ENCODE peak calls at places on chromosomes 4 and X, in seven cellular contexts. One of them, this sample, is unnamed.

GRCh38 chr4:37758226-37758625 is 68.3 kb upstream of the PGM2 start:
- ATAC-seq in upper lobe of right lung: peak
- ATAC-seq in activated CD4-positive, alpha-beta T cell treated with anti-CD3 and anti-CD28 coated beads for 36 hours: peak
- ATAC-seq in CD8-positive, alpha-beta T cell: no peak
- ATAC-seq in activated CD8-positive, alpha-beta T cell treated with anti-CD3 and anti-CD28 coated beads for 36 hours: no peak
- ATAC-seq in K562: no peak
- ATAC-seq in A549: no peak
- ATAC-seq in this sample: no peak

GRCh38 chrX:107755721-107756120 is 19.9 kb downstream of the TSC22D3 start:
- ATAC-seq in upper lobe of right lung: no peak
- ATAC-seq in K562: no peak
- ATAC-seq in activated CD4-positive, alpha-beta T cell treated with anti-CD3 and anti-CD28 coated beads for 36 hours: no peak
- ATAC-seq in A549: no peak
- ATAC-seq in activated CD8-positive, alpha-beta T cell treated with anti-CD3 and anti-CD28 coated beads for 36 hours: no peak
- ATAC-seq in CD8-positive, alpha-beta T cell: no peak
- ATAC-seq in this sample: no peak

GRCh38 chr4:2861631-2862436 is 18.2 kb downstream of the ADD1 start:
- ATAC-seq in activated CD8-positive, alpha-beta T cell treated with anti-CD3 and anti-CD28 coated beads for 36 hours: no peak
- ATAC-seq in upper lobe of right lung: no peak
- ATAC-seq in A549: no peak
- ATAC-seq in K562: peak
- ATAC-seq in activated CD4-positive, alpha-beta T cell treated with anti-CD3 and anti-CD28 coated beads for 36 hours: peak
- ATAC-seq in CD8-positive, alpha-beta T cell: no peak
- ATAC-seq in this sample: no peak

GRCh38 chrX:46599051-46599560 is 25.5 kb downstream of the CHST7 start:
- ATAC-seq in activated CD8-positive, alpha-beta T cell treated with anti-CD3 and anti-CD28 coated beads for 36 hours: no peak
- ATAC-seq in A549: no peak
- ATAC-seq in CD8-positive, alpha-beta T cell: no peak
- ATAC-seq in K562: no peak
- ATAC-seq in activated CD4-positive, alpha-beta T cell treated with anti-CD3 and anti-CD28 coated beads for 36 hours: no peak
- ATAC-seq in upper lobe of right lung: no peak
- ATAC-seq in this sample: no peak

GRCh38 chr4:174554329-174554728 is 32.0 kb upstream of the HPGD start:
- ATAC-seq in K562: no peak
- ATAC-seq in upper lobe of right lung: no peak
- ATAC-seq in activated CD4-positive, alpha-beta T cell treated with anti-CD3 and anti-CD28 coated beads for 36 hours: no peak
- ATAC-seq in activated CD8-positive, alpha-beta T cell treated with anti-CD3 and anti-CD28 coated beads for 36 hours: no peak
- ATAC-seq in A549: no peak
- ATAC-seq in CD8-positive, alpha-beta T cell: no peak
- ATAC-seq in this sample: no peak

GRCh38 chrX:108312938-108313337 is 125.3 kb downstream of the COL4A6 start:
- ATAC-seq in upper lobe of right lung: peak
- ATAC-seq in CD8-positive, alpha-beta T cell: no peak
- ATAC-seq in K562: no peak
- ATAC-seq in activated CD4-positive, alpha-beta T cell treated with anti-CD3 and anti-CD28 coated beads for 36 hours: no peak
- ATAC-seq in activated CD8-positive, alpha-beta T cell treated with anti-CD3 and anti-CD28 coated beads for 36 hours: no peak
- ATAC-seq in A549: peak
- ATAC-seq in this sample: no peak

GRCh38 chr4:185235480-185236154 is 26.2 kb downstream of the SNX25 start:
- ATAC-seq in K562: peak
- ATAC-seq in A549: peak
- ATAC-seq in activated CD8-positive, alpha-beta T cell treated with anti-CD3 and anti-CD28 coated beads for 36 hours: no peak
- ATAC-seq in upper lobe of right lung: peak
- ATAC-seq in activated CD4-positive, alpha-beta T cell treated with anti-CD3 and anti-CD28 coated beads for 36 hours: no peak
- ATAC-seq in CD8-positive, alpha-beta T cell: no peak
- ATAC-seq in this sample: no peak

GRCh38 chr4:92445127-92445526 is 141.4 kb downstream of the GRID2 start:
- ATAC-seq in upper lobe of right lung: no peak
- ATAC-seq in activated CD4-positive, alpha-beta T cell treated with anti-CD3 and anti-CD28 coated beads for 36 hours: no peak
- ATAC-seq in K562: no peak
- ATAC-seq in CD8-positive, alpha-beta T cell: no peak
- ATAC-seq in activated CD8-positive, alpha-beta T cell treated with anti-CD3 and anti-CD28 coated beads for 36 hours: no peak
- ATAC-seq in A549: no peak
- ATAC-seq in this sample: no peak

GRCh38 chrX:110042521-110042920 is 39.6 kb downstream of the TMEM164 start:
- ATAC-seq in activated CD4-positive, alpha-beta T cell treated with anti-CD3 and anti-CD28 coated beads for 36 hours: no peak
- ATAC-seq in CD8-positive, alpha-beta T cell: no peak
- ATAC-seq in activated CD8-positive, alpha-beta T cell treated with anti-CD3 and anti-CD28 coated beads for 36 hours: no peak
- ATAC-seq in K562: no peak
- ATAC-seq in A549: no peak
- ATAC-seq in upper lobe of right lung: no peak
- ATAC-seq in this sample: no peak

GRCh38 chrX:48719958-48720357 is 23.4 kb downstream of the SUV39H1 start:
- ATAC-seq in K562: no peak
- ATAC-seq in A549: no peak
- ATAC-seq in activated CD4-positive, alpha-beta T cell treated with anti-CD3 and anti-CD28 coated beads for 36 hours: no peak
- ATAC-seq in CD8-positive, alpha-beta T cell: peak
- ATAC-seq in upper lobe of right lung: no peak
- ATAC-seq in activated CD8-positive, alpha-beta T cell treated with anti-CD3 and anti-CD28 coated beads for 36 hours: peak
- ATAC-seq in this sample: peak